ENCODE peak calls at places on chromosomes 6 and 20, in eight cellular contexts. V, A, Q, W, P, T, M and S are unnamed samples.

GRCh38 chr6:100886078-100886477 is 4.9 kb upstream of the ASCC3 start:
- DNase-seq in A (no peak), W (no peak), M (no peak), V (no peak), Q (no peak), P (no peak), T (no peak), S (no peak)

GRCh38 chr6:127938701-127939100 is 37.8 kb upstream of the THEMIS start:
- DNase-seq in A (no peak), P (no peak), Q (no peak), V (no peak), T (no peak), M (no peak), W (no peak), S (no peak)

GRCh38 chr20:20199338-20200160 is 147.2 kb downstream of the CFAP61 start:
- DNase-seq in W (no peak), M (no peak), A (peak), Q (no peak), P (no peak), T (peak), V (no peak), S (no peak)

GRCh38 chr6:125444234-125444949 is 142.6 kb upstream of the HDDC2 start:
- DNase-seq in M (peak), Q (no peak), A (peak), P (peak), T (peak), W (peak), V (no peak), S (peak)

GRCh38 chr6:75386050-75386770 is 101.6 kb upstream of the TMEM30A start:
- DNase-seq in T (no peak), M (no peak), W (no peak), Q (no peak), A (no peak), P (no peak), V (no peak), S (no peak)

GRCh38 chr6:164947174-164947573 is 362.2 kb downstream of the C6orf118 start:
- DNase-seq in A (peak), Q (no peak), T (no peak), P (no peak), M (no peak), W (no peak), V (no peak), S (no peak)

GRCh38 chr20:40562031-40562430 is 127.0 kb downstream of the MAFB start:
- DNase-seq in T (no peak), M (peak), A (no peak), Q (no peak), V (no peak), P (no peak), W (no peak), S (no peak)

GRCh38 chr6:106870824-106871300 is 103.7 kb downstream of the CD24 start:
- DNase-seq in W (no peak), A (no peak), V (no peak), Q (no peak), M (no peak), P (no peak), T (no peak), S (no peak)

GRCh38 chr20:57787151-57787968 is 77.5 kb upstream of the PMEPA1 start:
- DNase-seq in Q (no peak), T (no peak), P (no peak), M (no peak), V (no peak), A (no peak), W (no peak), S (no peak)

GRCh38 chr6:37877373-37878149 is 58.0 kb downstream of the ZFAND3 start:
- DNase-seq in A (no peak), Q (no peak), V (no peak), W (no peak), P (no peak), M (no peak), T (no peak), S (no peak)

GRCh38 chr20:48047453-48047852 is 262.2 kb upstream of the SULF2 start:
- DNase-seq in A (no peak), T (no peak), P (no peak), V (no peak), Q (no peak), M (no peak), W (no peak), S (no peak)